ENCODE peak calls at places on chromosome 9, in eight cellular contexts. L is PC-9, C is fibroblast of lung, K is fibroblast of pulmonary artery, T is vagina, M is hepatocyte, P is WERI-Rb-1, Y is left ventricle myocardium inferior. X is an unnamed sample.

GRCh38 chr9:78441396-78441795 is 144.5 kb downstream of the PSAT1 start:
- DNase-seq in T (no peak), Y (no peak), M (no peak), K (no peak), L (no peak), C (no peak), P (no peak), X (no peak)

GRCh38 chr9:28166179-28166578 is 592.9 kb upstream of the C9orf72 start:
- DNase-seq in M (no peak), P (no peak), K (no peak), Y (no peak), T (no peak), C (no peak), L (no peak), X (no peak)

GRCh38 chr9:137240321-137240840 is 706 bp upstream of the TUBB4B start:
- DNase-seq in C (peak), P (no peak), Y (peak), M (peak), T (no peak), L (peak), K (peak), X (peak)

GRCh38 chr9:117718701-117719100 is 14.5 kb downstream of the TLR4 start:
- DNase-seq in Y (no peak), T (no peak), K (no peak), C (no peak), P (no peak), M (no peak), L (no peak), X (peak)

GRCh38 chr9:91395553-91396470 is 27.8 kb downstream of the NFIL3 start:
- DNase-seq in C (peak), M (no peak), Y (no peak), K (peak), T (no peak), P (no peak), L (peak), X (peak)

GRCh38 chr9:133122935-133123611 is 2.0 kb upstream of the RALGDS start:
- DNase-seq in M (peak), Y (peak), P (peak), K (peak), T (no peak), C (peak), L (no peak), X (peak)

GRCh38 chr9:138068601-138069035 is 191.0 kb downstream of the CACNA1B start:
- DNase-seq in Y (no peak), K (no peak), P (no peak), L (no peak), T (no peak), C (no peak), M (no peak), X (no peak)

GRCh38 chr9:107569171-107569570 is 79.6 kb upstream of the KLF4 start:
- DNase-seq in K (no peak), C (peak), M (no peak), Y (no peak), L (no peak), P (no peak), T (no peak), X (no peak)

GRCh38 chr9:37037744-37038640 is 3.9 kb upstream of the PAX5 start:
- DNase-seq in C (peak), P (no peak), Y (no peak), M (peak), K (no peak), L (no peak), T (no peak), X (no peak)

GRCh38 chr9:133862585-133863041 is 124.5 kb upstream of the SARDH start:
- DNase-seq in C (no peak), Y (peak), L (no peak), P (no peak), K (no peak), M (no peak), T (no peak), X (no peak)

GRCh38 chr9:113654605-113655193 is 191.2 kb downstream of the RGS3 start:
- DNase-seq in L (no peak), C (peak), K (peak), P (no peak), T (no peak), M (no peak), Y (peak), X (peak)

GRCh38 chr9:88387035-88387732 is 1.1 kb upstream of the SPIN1 start:
- DNase-seq in L (peak), K (peak), M (peak), Y (peak), T (no peak), P (peak), C (peak), X (peak)

GRCh38 chr9:18865542-18865941 is 167.5 kb downstream of the SAXO1 start:
- DNase-seq in C (peak), T (no peak), K (no peak), Y (no peak), P (no peak), M (no peak), L (no peak), X (peak)

GRCh38 chr9:106441283-106441682 is 421.7 kb upstream of the ZNF462 start:
- DNase-seq in T (no peak), K (no peak), Y (no peak), M (no peak), L (no peak), P (no peak), C (no peak), X (no peak)

GRCh38 chr9:28212979-28213378 is 639.7 kb upstream of the C9orf72 start:
- DNase-seq in K (peak), C (peak), M (peak), Y (no peak), L (no peak), T (no peak), P (no peak), X (peak)

GRCh38 chr9:133679466-133680051 is 43.4 kb downstream of the DBH start:
- DNase-seq in L (no peak), P (no peak), C (no peak), M (no peak), Y (peak), K (no peak), T (no peak), X (no peak)

GRCh38 chr9:547309-547708 is 294.2 kb upstream of the DMRT1 start:
- DNase-seq in M (no peak), T (no peak), P (no peak), L (no peak), C (no peak), Y (no peak), K (no peak), X (no peak)

GRCh38 chr9:88502552-88503034 is 32.4 kb upstream of the NXNL2 start:
- DNase-seq in C (no peak), P (no peak), M (peak), L (no peak), Y (no peak), K (no peak), T (no peak), X (no peak)

GRCh38 chr9:22813520-22813919 is 366.9 kb downstream of the DMRTA1 start:
- DNase-seq in P (peak), K (peak), Y (no peak), L (no peak), T (no peak), C (peak), M (peak), X (no peak)

GRCh38 chr9:5870691-5871090 is 20.0 kb upstream of the MLANA start:
- DNase-seq in P (no peak), L (no peak), M (no peak), C (no peak), K (no peak), T (no peak), Y (peak), X (peak)

GRCh38 chr9:87668722-87669121 is 57.2 kb upstream of the CTSL start:
- DNase-seq in M (no peak), Y (no peak), T (no peak), P (no peak), K (no peak), C (no peak), L (no peak), X (no peak)

GRCh38 chr9:107888773-107889227 is 399.2 kb upstream of the KLF4 start:
- DNase-seq in T (no peak), C (no peak), P (no peak), Y (no peak), M (no peak), L (no peak), K (no peak), X (peak)

DNA sequence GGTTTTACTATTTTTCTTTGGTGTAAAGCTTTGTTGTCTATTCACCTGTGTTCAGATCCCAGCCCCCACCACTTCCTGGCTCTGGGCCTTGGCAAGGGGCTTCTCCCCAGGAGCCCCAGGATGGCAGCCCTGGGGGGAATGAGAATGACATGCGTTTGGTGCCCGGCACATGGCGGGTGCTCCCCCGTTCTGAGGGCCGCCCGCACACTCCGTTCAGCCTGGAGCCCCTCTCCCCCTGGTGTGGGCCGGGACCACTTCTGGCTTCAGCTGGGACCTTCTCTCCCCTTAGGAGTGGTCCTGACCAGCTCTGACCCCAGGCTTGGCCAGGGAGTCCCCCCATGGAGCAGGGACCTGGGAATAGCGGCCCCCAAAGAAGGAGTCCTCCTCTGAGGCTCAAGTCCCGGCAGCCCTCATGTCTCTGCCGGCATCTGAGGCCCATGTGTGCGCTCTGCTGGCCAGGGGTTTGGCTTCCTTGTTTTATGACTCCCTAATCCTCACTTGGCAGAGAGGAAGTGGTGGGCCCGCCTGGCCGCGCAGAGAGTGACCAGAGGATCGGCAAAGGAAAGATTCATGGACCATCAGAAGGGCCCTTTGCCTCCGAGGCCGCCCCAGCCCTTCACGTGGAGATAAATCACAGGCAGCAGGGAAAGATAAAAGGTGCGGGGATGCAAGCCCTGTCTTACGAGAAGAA is 57.0 kb upstream of the LMX1B start:
- DNase-seq in C (no peak), T (no peak), K (no peak), L (no peak), Y (no peak), P (no peak), M (no peak), X (no peak)
- TF ChIP-seq CTCF in C (no peak), T (no peak), K (no peak), L (no peak), Y (no peak), P (no peak), M (no peak), X (no peak)

GRCh38 chr9:95057121-95057520 is 260.4 kb downstream of the FANCC start:
- DNase-seq in P (no peak), Y (no peak), K (no peak), M (no peak), L (no peak), T (peak), C (peak), X (no peak)

GRCh38 chr9:95055337-95055850 is 262.1 kb downstream of the FANCC start:
- DNase-seq in K (no peak), L (no peak), T (no peak), M (no peak), P (no peak), Y (no peak), C (no peak), X (no peak)

GRCh38 chr9:95053611-95054440 is 263.7 kb downstream of the FANCC start:
- DNase-seq in T (peak), P (no peak), K (peak), M (no peak), C (no peak), Y (no peak), L (no peak), X (peak)

GRCh38 chr9:95058121-95058785 is 259.3 kb downstream of the FANCC start:
- DNase-seq in Y (no peak), C (no peak), K (no peak), P (no peak), M (no peak), L (no peak), T (peak), X (no peak)

DNA sequence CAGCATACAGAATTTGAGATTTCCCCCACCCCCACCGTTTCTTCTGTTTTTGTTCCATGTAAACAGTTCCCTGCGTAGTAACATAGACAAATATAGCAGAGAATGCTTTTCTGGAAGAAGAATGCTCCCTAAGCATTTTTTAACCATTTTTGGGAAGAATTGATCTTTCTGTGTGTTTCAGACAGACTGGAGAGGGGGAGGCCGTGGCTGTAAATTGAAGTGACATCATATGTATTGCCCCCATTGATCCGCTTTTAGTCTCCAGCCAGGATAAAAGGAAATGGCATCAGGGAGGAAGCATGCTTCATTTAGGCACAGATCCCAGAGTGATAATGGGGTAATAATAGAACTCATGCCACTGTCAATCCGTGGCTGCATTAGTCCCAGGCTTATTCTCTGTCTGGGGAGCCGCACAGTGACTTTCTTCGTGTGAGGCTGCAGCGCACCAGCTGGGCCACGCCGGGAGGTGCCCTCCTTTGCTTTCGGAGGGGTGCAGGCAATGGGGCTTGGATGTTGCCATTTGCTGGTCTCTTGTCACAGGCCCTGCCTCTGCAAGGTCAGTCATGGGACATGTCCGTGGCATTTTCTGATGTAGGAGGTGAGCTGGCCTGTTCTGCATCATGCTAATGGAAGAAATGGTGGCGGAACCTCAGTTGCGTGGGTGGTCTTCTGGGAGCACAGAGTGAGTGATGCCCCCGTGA is 261.5 kb downstream of the FANCC start:
- DNase-seq in C (peak), P (no peak), L (no peak), T (peak), K (peak), Y (no peak), M (no peak), X (peak)
- H3K4me3 ChIP-seq in C (peak), P (no peak), L (no peak), T (peak), K (no peak), Y (peak), M (no peak), X (peak)

GRCh38 chr9:4375424-4376195 is 75.7 kb upstream of the GLIS3 start:
- DNase-seq in P (no peak), M (peak), K (peak), Y (no peak), T (no peak), L (no peak), C (peak), X (peak)
- TF ChIP-seq CTCF in P (peak), M (peak), K (peak), Y (peak), T (peak), L (peak), C (peak), X (peak)

GRCh38 chr9:35911690-35912089 is 2.4 kb downstream of the SPAAR start:
- DNase-seq in M (no peak), C (no peak), K (no peak), Y (peak), L (no peak), T (no peak), P (no peak), X (no peak)
- H3K4me3 ChIP-seq in M (no peak), C (no peak), K (no peak), Y (peak), L (no peak), T (no peak), P (no peak), X (peak)

DNA sequence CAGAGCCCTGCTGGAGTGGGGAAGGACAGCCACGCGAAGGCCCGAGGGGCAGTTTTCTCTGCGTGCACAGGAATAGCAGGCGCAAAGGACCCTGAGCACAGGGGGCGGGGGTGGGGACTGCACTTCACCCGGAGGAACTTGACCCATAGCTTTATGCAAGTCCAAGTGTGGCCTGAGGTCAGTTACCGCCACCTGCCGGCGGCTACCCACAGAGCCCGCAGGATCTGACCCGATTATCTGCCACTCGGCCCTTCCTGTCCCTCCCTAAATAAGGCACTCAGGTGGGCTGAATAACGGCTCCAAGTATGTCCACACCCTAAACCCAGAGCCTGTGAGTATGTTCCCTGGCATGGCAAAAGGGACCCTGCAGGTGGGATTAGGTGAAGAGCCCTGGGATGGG is 65.4 kb upstream of the FCN1 start:
- DNase-seq in L (no peak), P (peak), M (no peak), K (peak), C (no peak), Y (peak), T (no peak), X (peak)
- TF ChIP-seq CTCF in L (peak), P (peak), M (peak), K (peak), C (peak), Y (peak), T (no peak), X (peak)

DNA sequence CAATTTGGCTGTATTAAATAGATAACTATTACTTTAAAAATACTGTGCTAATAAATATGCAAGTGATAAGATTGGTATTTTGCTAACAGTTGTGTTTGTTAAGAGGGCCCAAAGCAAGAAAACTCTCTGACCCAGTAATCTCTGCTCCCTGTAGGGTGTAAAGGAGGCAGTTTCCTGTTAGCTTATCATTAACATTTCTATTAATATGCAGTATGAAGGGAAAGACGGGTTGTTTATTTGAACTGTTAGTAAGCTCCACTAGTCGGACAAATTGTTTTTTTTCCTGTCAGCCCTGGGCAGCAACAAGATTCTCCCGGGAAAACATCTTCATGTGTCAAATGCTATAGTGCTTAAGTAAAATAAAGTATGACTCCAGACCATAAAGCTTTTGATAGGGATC is 35.6 kb downstream of the ERP44 start:
- DNase-seq in Y (no peak), T (no peak), P (no peak), K (no peak), M (peak), C (no peak), L (no peak), X (no peak)
- H3K4me3 ChIP-seq in Y (no peak), T (no peak), P (no peak), K (no peak), M (no peak), C (no peak), L (no peak), X (no peak)